ENCODE peak calls at places on chromosomes 1 and 21, in four cellular contexts. One of them, this sample, is unnamed.
A peak's percentile ranks its signal among the peaks of the same experiment; 100 is the strongest.

GRCh38 chr1:88327391-88328267 is 356.4 kb upstream of the PKN2 start:
- DNase-seq in DND-41: no peak
- DNase-seq in kidney epithelial cell: peak; percentile 91
- DNase-seq in lower lobe of right lung: no peak
- DNase-seq in this sample: peak; percentile 1

GRCh38 chr1:154837679-154838171 is 32.4 kb downstream of the KCNN3 start:
- DNase-seq in lower lobe of right lung: peak; percentile 57
- DNase-seq in kidney epithelial cell: no peak
- DNase-seq in DND-41: peak; percentile 23
- DNase-seq in this sample: peak; percentile 81

GRCh38 chr21:29504751-29505321 is 206.1 kb downstream of the BACH1 start:
- DNase-seq in lower lobe of right lung: no peak
- DNase-seq in kidney epithelial cell: peak; percentile 69
- DNase-seq in DND-41: no peak
- DNase-seq in this sample: no peak

GRCh38 chr1:119987112-119987511 is 82.3 kb downstream of the NOTCH2 start:
- DNase-seq in lower lobe of right lung: no peak
- DNase-seq in DND-41: no peak
- DNase-seq in kidney epithelial cell: peak; percentile 89
- DNase-seq in this sample: no peak

GRCh38 chr1:20739225-20739624 is 6.7 kb upstream of the SH2D5 start:
- DNase-seq in lower lobe of right lung: no peak
- DNase-seq in kidney epithelial cell: no peak
- DNase-seq in DND-41: no peak
- DNase-seq in this sample: no peak

GRCh38 chr1:59230622-59231021 is 66.3 kb upstream of the FGGY start:
- DNase-seq in DND-41: no peak
- DNase-seq in lower lobe of right lung: no peak
- DNase-seq in kidney epithelial cell: no peak
- DNase-seq in this sample: no peak

GRCh38 chr1:102891868-102892625 is 216.3 kb downstream of the COL11A1 start:
- DNase-seq in DND-41: no peak
- DNase-seq in lower lobe of right lung: no peak
- DNase-seq in kidney epithelial cell: no peak
- DNase-seq in this sample: no peak

GRCh38 chr1:115705085-115706008 is 63.2 kb downstream of the CASQ2 start:
- DNase-seq in kidney epithelial cell: no peak
- DNase-seq in lower lobe of right lung: no peak
- DNase-seq in DND-41: no peak
- DNase-seq in this sample: no peak

GRCh38 chr1:38507563-38507962 is 352.0 kb downstream of the RRAGC start:
- DNase-seq in lower lobe of right lung: no peak
- DNase-seq in DND-41: no peak
- DNase-seq in kidney epithelial cell: no peak
- DNase-seq in this sample: no peak
- H3K27me3 ChIP-seq in lower lobe of right lung: no peaks in the 10 kb centered on the region
- H3K27me3 ChIP-seq in DND-41: peaks cover 56% of the 10 kb centered on the region
- H3K27me3 ChIP-seq in kidney epithelial cell: peaks cover 7% of the 10 kb centered on the region
- H3K27me3 ChIP-seq in this sample: no peaks in the 10 kb centered on the region

GRCh38 chr1:109570414-109570813 is 22.0 kb downstream of the GNAI3 start:
- DNase-seq in DND-41: no peak
- DNase-seq in kidney epithelial cell: no peak
- DNase-seq in lower lobe of right lung: no peak
- DNase-seq in this sample: no peak

GRCh38 chr1:109566982-109567381 is 18.6 kb downstream of the GNAI3 start:
- DNase-seq in lower lobe of right lung: no peak
- DNase-seq in DND-41: no peak
- DNase-seq in kidney epithelial cell: no peak
- DNase-seq in this sample: no peak

GRCh38 chr1:109567823-109568222 is 19.4 kb downstream of the GNAI3 start:
- DNase-seq in DND-41: no peak
- DNase-seq in kidney epithelial cell: no peak
- DNase-seq in lower lobe of right lung: no peak
- DNase-seq in this sample: no peak

GRCh38 chr1:109565241-109565640 is 16.8 kb downstream of the GNAI3 start:
- DNase-seq in kidney epithelial cell: no peak
- DNase-seq in lower lobe of right lung: no peak
- DNase-seq in DND-41: no peak
- DNase-seq in this sample: no peak

GRCh38 chr1:109569323-109569722 is 20.9 kb downstream of the GNAI3 start:
- DNase-seq in kidney epithelial cell: no peak
- DNase-seq in lower lobe of right lung: no peak
- DNase-seq in DND-41: no peak
- DNase-seq in this sample: no peak
- H3K4me3 ChIP-seq in kidney epithelial cell: no peak overlapping the region
- H3K4me3 ChIP-seq in lower lobe of right lung: no peak overlapping the region
- H3K4me3 ChIP-seq in DND-41: no peak overlapping the region
- H3K4me3 ChIP-seq in this sample: no peak overlapping the region

DNA sequence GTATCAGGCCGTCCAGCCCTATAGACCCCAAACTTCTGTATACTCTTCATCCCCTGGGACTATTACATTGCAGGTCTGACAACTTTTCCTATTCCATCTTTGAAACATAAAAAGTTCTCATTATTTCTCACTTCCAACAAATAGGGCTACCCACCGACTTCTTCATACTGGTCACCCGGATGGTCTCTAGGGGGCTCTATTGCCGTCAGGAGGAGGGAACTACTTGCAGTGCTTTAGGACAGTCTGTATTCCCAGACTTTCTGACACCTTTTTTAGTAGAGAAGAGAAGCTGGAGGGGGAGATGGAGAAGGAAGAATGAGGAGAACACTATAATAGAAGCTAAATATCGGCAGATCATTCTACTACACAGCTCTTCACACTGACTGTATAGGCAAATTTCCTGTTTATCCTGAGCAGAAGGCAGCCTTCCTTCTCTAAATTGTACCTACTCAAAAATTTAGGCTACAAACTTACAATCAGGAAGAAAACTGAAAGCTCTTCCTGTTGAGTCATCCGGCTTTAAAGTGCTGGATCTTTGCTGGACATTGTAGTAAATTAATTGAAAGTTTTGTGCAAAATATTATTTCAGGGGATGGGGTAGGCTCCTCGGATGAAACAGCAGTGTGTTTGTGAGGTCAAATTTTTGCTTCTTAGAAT is 54.6 kb downstream of the CDC7 start:
- DNase-seq in kidney epithelial cell: no peak
- DNase-seq in lower lobe of right lung: no peak
- DNase-seq in DND-41: no peak
- DNase-seq in this sample: no peak
- TF ChIP-seq CTCF in kidney epithelial cell: peak; percentile 29
- TF ChIP-seq CTCF in lower lobe of right lung: peak; percentile 21
- TF ChIP-seq CTCF in DND-41: peak; percentile 25
- TF ChIP-seq CTCF in this sample: peak; percentile 13

DNA sequence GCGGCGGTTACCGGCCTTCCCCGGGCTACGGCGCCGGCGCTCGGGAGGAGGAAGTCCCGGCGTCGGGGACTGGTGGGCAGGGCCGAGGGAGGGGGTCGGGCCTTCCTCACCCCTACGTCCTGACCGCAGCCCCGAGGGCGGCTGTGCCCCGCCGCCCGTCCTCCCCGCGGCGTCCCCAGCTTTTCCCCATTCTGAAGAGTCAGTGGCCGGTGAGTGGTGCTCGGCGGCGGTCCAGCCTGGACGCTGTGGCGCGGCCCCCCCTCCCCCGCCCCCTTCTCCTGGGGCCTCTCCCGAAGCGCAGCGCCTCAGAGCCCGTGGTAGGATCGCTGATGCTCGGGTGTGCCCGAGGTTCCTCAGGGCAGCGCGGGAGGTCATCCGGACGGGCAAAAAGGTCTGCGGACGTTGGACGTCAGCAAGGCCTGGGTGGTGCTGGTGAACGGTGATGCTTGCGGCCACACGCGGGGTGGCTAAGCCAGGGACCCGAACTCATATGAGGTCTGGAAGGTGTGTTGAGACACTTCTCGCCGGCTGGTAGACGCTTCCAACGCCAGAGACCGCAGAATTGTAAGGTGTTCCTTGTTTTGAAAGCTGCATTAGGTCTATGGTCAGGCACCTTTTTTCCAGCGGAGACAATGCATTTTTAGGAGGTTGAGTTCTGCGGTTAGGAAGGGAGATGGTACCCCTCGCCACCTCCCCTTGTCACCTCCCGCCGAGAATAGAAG is 725 bp downstream of the SLC25A33 start:
- DNase-seq in lower lobe of right lung: peak; percentile 70
- DNase-seq in DND-41: peak; percentile 67
- DNase-seq in kidney epithelial cell: no peak
- DNase-seq in this sample: peak; percentile 75
- H3K27me3 ChIP-seq in lower lobe of right lung: no peaks in the 10 kb centered on the region
- H3K27me3 ChIP-seq in DND-41: no peaks in the 10 kb centered on the region
- H3K27me3 ChIP-seq in kidney epithelial cell: no peaks in the 10 kb centered on the region
- H3K27me3 ChIP-seq in this sample: no peaks in the 10 kb centered on the region

GRCh38 chr1:229230136-229230892 is 40.6 kb upstream of the RAB4A start:
- DNase-seq in kidney epithelial cell: no peak
- DNase-seq in lower lobe of right lung: no peak
- DNase-seq in DND-41: no peak
- DNase-seq in this sample: peak; percentile 44
- H3K4me3 ChIP-seq in kidney epithelial cell: no peak overlapping the region
- H3K4me3 ChIP-seq in lower lobe of right lung: peak overlapping the region; percentile 3
- H3K4me3 ChIP-seq in DND-41: no peak overlapping the region
- H3K4me3 ChIP-seq in this sample: no peak overlapping the region

DNA sequence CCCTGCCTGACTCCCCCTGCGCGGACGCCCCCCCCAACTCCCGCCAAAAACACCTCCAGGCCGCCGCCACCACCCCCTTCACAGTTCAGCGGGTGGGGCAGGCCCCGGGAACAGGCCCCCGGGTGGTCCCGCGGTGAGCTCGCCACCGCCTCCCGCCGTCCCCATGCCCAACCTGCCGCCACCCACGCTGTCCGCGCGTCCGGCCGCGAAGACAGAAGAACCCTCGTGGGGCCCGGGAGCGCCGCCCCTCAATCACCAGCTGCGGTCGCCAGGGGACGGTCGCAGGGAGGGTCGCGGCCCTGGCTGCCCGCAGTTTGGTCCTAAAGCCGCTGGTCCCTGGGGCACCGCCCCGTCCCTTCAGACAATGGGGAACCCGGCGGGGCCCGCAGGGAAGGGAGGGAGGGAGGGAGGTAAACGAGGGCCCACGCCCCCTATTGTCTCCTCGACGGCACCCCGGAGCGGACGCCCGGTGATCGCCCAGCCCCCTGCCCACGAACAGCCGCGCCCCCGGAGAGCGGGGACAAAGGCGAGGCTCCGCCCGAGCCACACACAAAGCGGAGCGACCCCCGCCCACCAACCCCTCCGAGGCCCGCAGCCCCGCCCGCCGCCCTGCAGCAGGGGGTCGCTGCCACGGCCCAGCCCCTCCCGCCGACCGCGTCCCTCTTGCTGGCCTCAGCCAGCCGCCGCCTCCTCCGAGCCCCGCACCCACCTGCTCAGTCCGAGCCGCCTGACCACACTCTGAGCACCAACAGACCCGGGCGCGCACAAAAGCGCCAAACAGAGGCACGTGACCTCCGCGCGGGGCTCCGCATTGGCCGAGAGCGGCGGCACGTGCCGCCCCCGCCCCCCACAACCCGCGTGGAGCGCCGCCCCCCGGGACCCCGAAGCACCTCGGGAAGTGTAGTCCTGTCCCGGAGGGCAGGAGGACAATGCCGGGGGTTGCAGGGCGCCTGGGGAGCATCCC is at the start of gene STMN1:
- DNase-seq in kidney epithelial cell: peak; percentile 67
- DNase-seq in DND-41: peak; percentile 96
- DNase-seq in lower lobe of right lung: peak; percentile 92
- DNase-seq in this sample: peak; percentile 95
- TF ChIP-seq CTCF in kidney epithelial cell: peak; percentile 12
- TF ChIP-seq CTCF in DND-41: peak; percentile 14
- TF ChIP-seq CTCF in lower lobe of right lung: no peak
- TF ChIP-seq CTCF in this sample: no peak

GRCh38 chr1:90834354-90835171 is 117.5 kb upstream of the BARHL2 start:
- DNase-seq in kidney epithelial cell: no peak
- DNase-seq in DND-41: no peak
- DNase-seq in lower lobe of right lung: no peak
- DNase-seq in this sample: no peak
- H3K27me3 ChIP-seq in kidney epithelial cell: peaks cover 79% of the 10 kb centered on the region
- H3K27me3 ChIP-seq in DND-41: no peaks in the 10 kb centered on the region
- H3K27me3 ChIP-seq in lower lobe of right lung: peaks cover 82% of the 10 kb centered on the region
- H3K27me3 ChIP-seq in this sample: no peaks in the 10 kb centered on the region

GRCh38 chr1:17440074-17440826 is 773 bp upstream of the RCC2 start:
- DNase-seq in DND-41: peak; percentile 41
- DNase-seq in lower lobe of right lung: no peak
- DNase-seq in kidney epithelial cell: no peak
- DNase-seq in this sample: no peak

GRCh38 chr1:17440827-17441168 is 1.3 kb upstream of the RCC2 start:
- DNase-seq in lower lobe of right lung: no peak
- DNase-seq in DND-41: no peak
- DNase-seq in kidney epithelial cell: no peak
- DNase-seq in this sample: no peak

GRCh38 chr1:17441993-17442357 is 2.5 kb upstream of the RCC2 start:
- DNase-seq in lower lobe of right lung: no peak
- DNase-seq in kidney epithelial cell: no peak
- DNase-seq in DND-41: no peak
- DNase-seq in this sample: no peak

GRCh38 chr1:17442841-17443240 is 3.4 kb upstream of the RCC2 start:
- DNase-seq in kidney epithelial cell: no peak
- DNase-seq in lower lobe of right lung: no peak
- DNase-seq in DND-41: no peak
- DNase-seq in this sample: no peak

DNA sequence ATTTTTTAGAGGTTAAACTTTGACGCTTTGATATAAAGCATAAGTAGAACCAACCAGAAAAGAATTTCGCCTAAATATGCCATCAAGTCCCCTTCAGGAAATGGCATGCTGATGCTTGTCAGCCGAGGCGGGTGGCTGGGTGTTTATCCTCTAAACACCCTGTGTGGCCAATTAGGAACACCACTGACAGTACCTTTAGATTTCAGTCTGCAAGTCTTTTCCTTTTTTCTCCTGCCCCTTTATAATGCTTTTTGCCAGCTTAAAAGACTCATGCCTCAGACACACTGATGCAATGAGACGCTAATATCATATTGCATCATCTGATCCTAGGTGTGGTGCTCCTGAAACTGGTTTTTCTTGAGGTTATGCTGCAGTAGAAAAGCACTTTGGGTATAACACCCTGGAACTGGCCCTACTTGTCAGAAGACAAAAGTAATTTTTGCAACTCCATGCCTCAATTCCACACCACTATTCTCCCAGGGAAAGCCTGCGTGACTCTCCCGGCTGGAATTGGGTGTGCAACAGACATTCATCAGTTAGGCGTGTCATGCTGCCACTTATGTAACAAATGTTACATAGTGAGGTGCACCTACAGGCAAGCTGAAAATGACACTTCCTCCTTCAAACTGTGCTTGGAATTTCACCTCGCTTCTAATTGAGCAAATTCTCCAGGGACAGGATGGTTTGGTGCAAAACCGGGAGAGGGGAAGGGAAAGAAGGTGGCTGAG is 2.0 kb upstream of the RCC2 start:
- DNase-seq in lower lobe of right lung: no peak
- DNase-seq in kidney epithelial cell: no peak
- DNase-seq in DND-41: peak; percentile 43
- DNase-seq in this sample: no peak
- H3K4me3 ChIP-seq in lower lobe of right lung: no peak overlapping the region
- H3K4me3 ChIP-seq in kidney epithelial cell: no peak overlapping the region
- H3K4me3 ChIP-seq in DND-41: peak overlapping the region; percentile 20
- H3K4me3 ChIP-seq in this sample: no peak overlapping the region

GRCh38 chr1:183233113-183233512 is 47.0 kb downstream of the LAMC2 start:
- DNase-seq in DND-41: no peak
- DNase-seq in kidney epithelial cell: no peak
- DNase-seq in lower lobe of right lung: no peak
- DNase-seq in this sample: no peak

GRCh38 chr1:183235503-183235902 is 49.4 kb downstream of the LAMC2 start:
- DNase-seq in kidney epithelial cell: no peak
- DNase-seq in lower lobe of right lung: no peak
- DNase-seq in DND-41: no peak
- DNase-seq in this sample: no peak

GRCh38 chr1:183236158-183236725 is 50.2 kb downstream of the LAMC2 start:
- DNase-seq in lower lobe of right lung: no peak
- DNase-seq in DND-41: no peak
- DNase-seq in kidney epithelial cell: no peak
- DNase-seq in this sample: no peak

GRCh38 chr1:183237046-183237445 is 51.0 kb downstream of the LAMC2 start:
- DNase-seq in kidney epithelial cell: no peak
- DNase-seq in lower lobe of right lung: no peak
- DNase-seq in DND-41: no peak
- DNase-seq in this sample: no peak

GRCh38 chr1:183234660-183235476 is 48.8 kb downstream of the LAMC2 start:
- DNase-seq in lower lobe of right lung: no peak
- DNase-seq in DND-41: peak; percentile 10
- DNase-seq in kidney epithelial cell: peak; percentile 80
- DNase-seq in this sample: no peak
- TF ChIP-seq CTCF in lower lobe of right lung: peak; percentile 63
- TF ChIP-seq CTCF in DND-41: peak; percentile 58
- TF ChIP-seq CTCF in kidney epithelial cell: peak; percentile 80
- TF ChIP-seq CTCF in this sample: peak; percentile 47

This sample was measured in GM06990.